ENCODE peak calls at places on chromosomes 6 and 20, in ten cellular contexts. B is breast epithelium, T is spleen, D is IMR-90, N is sigmoid colon, Q is esophagus muscularis mucosa, M is Peyer's patch, P is uterus, E is gastrocnemius medialis, W is body of pancreas. V is an unnamed sample. For H3K4me1, the result is how much of the 10 kb centered on the place peaks cover.

GRCh38 chr20:16475225-16475624 is 98.0 kb downstream of the KIF16B start:
- DNase-seq in B (no peak), T (no peak), D (peak), N (no peak), Q (no peak), M (no peak), P (no peak), E (peak), W (peak), V (no peak)

GRCh38 chr6:17962436-17963031 is 24.9 kb downstream of the KIF13A start:
- DNase-seq in B (peak), T (no peak), D (peak), N (peak), Q (no peak), M (no peak), P (peak), E (peak), W (peak), V (peak)

GRCh38 chr20:1934578-1935573 is 39.7 kb downstream of the SIRPA start:
- DNase-seq in B (no peak), T (no peak), D (peak), N (peak), Q (peak), M (no peak), P (peak), E (peak), W (peak), V (peak)

GRCh38 chr20:31706607-31707257 is 15.9 kb downstream of the BCL2L1 start:
- DNase-seq in B (no peak), T (no peak), D (no peak), N (no peak), Q (no peak), M (no peak), P (no peak), E (peak), W (no peak), V (no peak)

GRCh38 chr6:126302191-126302590 is 37.7 kb upstream of the CENPW start:
- DNase-seq in B (no peak), T (no peak), D (no peak), N (no peak), Q (no peak), M (no peak), P (no peak), E (no peak), W (no peak), V (no peak)

GRCh38 chr20:15834857-15835256 is 738.4 kb downstream of the KIF16B start:
- DNase-seq in B (no peak), T (no peak), D (no peak), N (no peak), Q (no peak), M (no peak), P (no peak), E (no peak), W (no peak), V (no peak)

GRCh38 chr6:147604373-147604772 is 95.9 kb downstream of the SAMD5 start:
- DNase-seq in B (peak), T (no peak), D (no peak), N (no peak), Q (no peak), M (no peak), P (no peak), E (no peak), W (no peak), V (no peak)

GRCh38 chr6:162336359-162336758 is 391.2 kb downstream of the PRKN start:
- DNase-seq in B (no peak), T (no peak), D (no peak), N (no peak), Q (no peak), M (no peak), P (no peak), E (no peak), W (no peak), V (no peak)

GRCh38 chr6:100001915-100002388 is 7.9 kb upstream of the MCHR2 start:
- DNase-seq in B (no peak), T (no peak), D (peak), N (no peak), Q (no peak), M (no peak), P (peak), E (peak), W (peak), V (peak)

GRCh38 chr6:2914318-2914660 is 11.2 kb upstream of the SERPINB9 start:
- DNase-seq in B (no peak), T (no peak), D (no peak), N (no peak), Q (no peak), M (peak), P (no peak), E (no peak), W (no peak), V (no peak)

GRCh38 chr6:161009991-161010390 is 18.4 kb downstream of the MAP3K4 start:
- DNase-seq in B (no peak), T (no peak), D (no peak), N (no peak), Q (no peak), M (no peak), P (no peak), E (no peak), W (no peak), V (no peak)

GRCh38 chr6:28239636-28240035 is 12.4 kb downstream of the ZKSCAN4 start:
- DNase-seq in B (no peak), T (no peak), D (no peak), N (no peak), Q (no peak), M (no peak), P (no peak), E (no peak), W (no peak), V (no peak)

GRCh38 chr6:72287801-72288200 is 334.1 kb upstream of the KCNQ5 start:
- DNase-seq in B (no peak), T (no peak), D (peak), N (no peak), Q (no peak), M (no peak), P (no peak), E (no peak), W (no peak), V (no peak)

GRCh38 chr6:136517002-136517401 is 33.2 kb downstream of the MAP7 start:
- DNase-seq in B (no peak), T (no peak), D (no peak), N (no peak), Q (no peak), M (no peak), P (no peak), E (no peak), W (no peak), V (no peak)

GRCh38 chr20:59005523-59006166 is 1.4 kb downstream of the CTSZ start:
- DNase-seq in B (no peak), T (no peak), D (no peak), N (peak), Q (no peak), M (no peak), P (no peak), E (no peak), W (no peak), V (no peak)

GRCh38 chr20:36574278-36575065 is 1.1 kb downstream of the TGIF2 start:
- DNase-seq in B (peak), T (peak), D (peak), N (peak), Q (no peak), M (peak), P (peak), E (no peak), W (peak), V (peak)

GRCh38 chr6:3273707-3274521 is 15.2 kb downstream of the PSMG4 start:
- DNase-seq in B (no peak), T (peak), D (no peak), N (no peak), Q (no peak), M (no peak), P (no peak), E (no peak), W (no peak), V (no peak)

GRCh38 chr6:30942338-30943060 is 1.7 kb downstream of the MUCL3 start:
- DNase-seq in B (peak), T (no peak), D (peak), N (peak), Q (no peak), M (peak), P (peak), E (peak), W (peak), V (peak)

GRCh38 chr20:44601801-44602204 is 19.4 kb downstream of the PKIG start:
- DNase-seq in B (peak), T (no peak), D (peak), N (peak), Q (no peak), M (no peak), P (peak), E (peak), W (peak), V (peak)

GRCh38 chr6:85795966-85796365 is 153.3 kb upstream of the SYNCRIP start:
- DNase-seq in B (no peak), T (no peak), D (no peak), N (no peak), Q (no peak), M (no peak), P (no peak), E (no peak), W (no peak), V (no peak)

GRCh38 chr20:58416832-58417231 is 27.8 kb downstream of the VAPB start:
- DNase-seq in B (no peak), T (no peak), D (no peak), N (no peak), Q (no peak), M (no peak), P (no peak), E (no peak), W (no peak), V (no peak)

GRCh38 chr6:167956983-167957492 is 40.4 kb upstream of the KIF25 start:
- DNase-seq in B (no peak), T (no peak), D (peak), N (no peak), Q (no peak), M (no peak), P (no peak), E (no peak), W (no peak), V (no peak)

GRCh38 chr6:3871511-3871910 is 22.3 kb downstream of the FAM50B start:
- DNase-seq in B (no peak), T (no peak), D (no peak), N (no peak), Q (no peak), M (no peak), P (no peak), E (no peak), W (no peak), V (no peak)

GRCh38 chr6:71887006-71887743 is 825 bp downstream of the RIMS1 start:
- DNase-seq in B (no peak), T (peak), D (no peak), N (peak), Q (no peak), M (no peak), P (no peak), E (no peak), W (no peak), V (peak)

GRCh38 chr6:142605922-142606321 is 304.1 kb downstream of the ADGRG6 start:
- DNase-seq in B (no peak), T (no peak), D (peak), N (no peak), Q (no peak), M (no peak), P (no peak), E (no peak), W (no peak), V (no peak)

GRCh38 chr20:62337558-62338293 is 29.4 kb downstream of the LAMA5 start:
- DNase-seq in B (no peak), T (peak), D (no peak), N (no peak), Q (no peak), M (peak), P (no peak), E (no peak), W (no peak), V (no peak)

GRCh38 chr6:30821862-30822784 is 62.2 kb upstream of the DDR1 start:
- DNase-seq in B (no peak), T (no peak), D (no peak), N (no peak), Q (no peak), M (no peak), P (no peak), E (no peak), W (peak), V (no peak)

GRCh38 chr6:71545905-71546304 is 257.3 kb downstream of the OGFRL1 start:
- DNase-seq in B (no peak), T (no peak), D (no peak), N (no peak), Q (no peak), M (no peak), P (no peak), E (no peak), W (no peak), V (no peak)

GRCh38 chr6:132133734-132134490 is 182.7 kb upstream of the CCN2 start:
- DNase-seq in B (no peak), T (no peak), D (peak), N (peak), Q (no peak), M (peak), P (no peak), E (peak), W (peak), V (no peak)

GRCh38 chr20:58251979-58252591 is 23.6 kb upstream of the ANKRD60 start:
- DNase-seq in B (no peak), T (no peak), D (peak), N (no peak), Q (no peak), M (no peak), P (no peak), E (no peak), W (no peak), V (no peak)

GRCh38 chr6:157121897-157122296 is 201.4 kb downstream of the TMEM242 start:
- DNase-seq in B (no peak), T (no peak), D (no peak), N (no peak), Q (no peak), M (no peak), P (no peak), E (no peak), W (no peak), V (no peak)

GRCh38 chr20:32168184-32168910 is 39.2 kb downstream of the PLAGL2 start:
- DNase-seq in B (no peak), T (peak), D (peak), N (peak), Q (no peak), M (no peak), P (no peak), E (no peak), W (no peak), V (no peak)

GRCh38 chr6:56752009-56752408 is 109.3 kb upstream of the DST start:
- DNase-seq in B (no peak), T (no peak), D (peak), N (no peak), Q (no peak), M (no peak), P (no peak), E (no peak), W (no peak), V (no peak)

DNA sequence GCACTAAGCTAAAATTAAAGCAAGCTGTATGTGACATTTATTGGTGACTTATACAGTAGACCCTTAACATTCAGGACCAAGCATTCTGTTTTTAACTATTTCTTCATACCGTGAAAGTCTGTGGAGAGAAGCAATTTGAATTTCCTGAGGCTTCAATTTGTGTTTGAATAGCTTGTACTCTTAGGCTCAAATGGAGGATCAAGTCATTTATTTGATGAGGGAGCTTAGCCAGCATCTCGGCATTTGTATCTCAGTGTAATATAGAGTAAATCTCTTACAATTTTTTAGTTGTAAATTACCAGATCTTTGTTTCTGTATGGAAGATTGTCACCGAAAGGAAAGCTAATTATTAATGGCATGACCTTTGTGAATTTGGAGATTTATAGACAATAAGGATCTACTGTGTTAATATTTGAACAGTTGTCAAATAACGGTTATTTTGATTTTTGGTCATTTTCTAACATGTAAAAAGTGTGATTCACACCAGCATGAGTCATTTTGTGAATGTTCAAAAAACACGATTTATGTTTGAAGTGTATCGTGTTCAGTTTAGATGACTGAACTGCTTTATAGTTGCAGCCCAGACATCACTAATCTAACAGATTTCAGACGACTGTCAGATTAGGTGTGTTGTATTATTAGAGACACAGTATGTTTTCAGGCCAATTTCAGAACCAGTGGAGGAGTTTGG is 332.8 kb downstream of the CDKAL1 start:
- DNase-seq in B (no peak), T (no peak), D (peak), N (no peak), Q (no peak), M (no peak), P (no peak), E (no peak), W (no peak), V (no peak)
- H3K27ac ChIP-seq in B (no peak), T (no peak), D (no peak), N (no peak), Q (no peak), M (no peak), P (no peak), E (no peak), W (no peak), V (no peak)

DNA sequence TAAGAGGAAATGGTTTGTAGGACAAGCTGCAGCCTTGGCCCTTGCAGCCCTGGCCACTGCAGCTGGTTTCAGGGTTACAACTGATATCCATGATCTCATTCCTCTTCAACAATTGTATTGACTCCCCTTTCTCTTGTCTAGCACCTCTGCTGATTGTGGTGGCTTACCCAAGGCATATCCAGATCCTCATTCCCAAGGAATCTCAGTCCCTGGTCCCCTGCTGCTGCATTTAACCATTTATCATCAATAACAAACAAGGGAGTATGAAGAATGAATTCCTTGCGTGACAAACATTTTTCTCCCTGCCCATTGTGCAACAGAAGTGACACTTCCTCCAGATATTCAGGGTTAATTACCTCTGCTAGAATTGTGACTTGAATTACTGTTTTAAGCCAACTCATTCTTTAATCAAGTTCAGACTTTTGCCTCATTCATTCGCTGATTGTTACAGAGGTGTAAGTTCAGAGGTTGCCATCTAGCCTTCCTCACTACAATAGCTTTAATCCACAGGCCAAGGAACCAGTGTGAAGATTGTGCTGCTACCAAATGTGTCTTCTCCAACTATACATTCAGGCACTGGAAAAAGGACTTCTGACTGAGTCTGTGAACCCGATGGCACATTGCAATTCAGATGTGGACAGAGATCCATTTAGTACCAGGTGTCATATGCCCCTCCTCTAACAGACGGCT is 111.1 kb upstream of the ADGRF1 start:
- DNase-seq in B (no peak), T (no peak), D (peak), N (no peak), Q (peak), M (no peak), P (no peak), E (no peak), W (no peak), V (no peak)
- H3K4me1 ChIP-seq in B (under half), T (under half), D (under half), N (under half), Q (under half), M (under half), P (under half), E (under half), W (under half), V (under half)

GRCh38 chr6:105401247-105402089 is 1.4 kb downstream of the PREP start:
- DNase-seq in B (no peak), T (no peak), D (peak), N (no peak), Q (no peak), M (no peak), P (no peak), E (no peak), W (no peak), V (no peak)

GRCh38 chr6:105398859-105399258 is 4.0 kb downstream of the PREP start:
- DNase-seq in B (no peak), T (no peak), D (no peak), N (no peak), Q (no peak), M (no peak), P (no peak), E (no peak), W (no peak), V (no peak)

GRCh38 chr6:105402981-105403935 is at the start of gene PREP:
- DNase-seq in B (peak), T (peak), D (peak), N (peak), Q (no peak), M (peak), P (peak), E (peak), W (peak), V (peak)

GRCh38 chr6:105400501-105400900 is 2.4 kb downstream of the PREP start:
- DNase-seq in B (no peak), T (no peak), D (no peak), N (no peak), Q (no peak), M (no peak), P (no peak), E (no peak), W (no peak), V (no peak)

GRCh38 chr6:105402090-105402980 is 547 bp downstream of the PREP start:
- DNase-seq in B (peak), T (no peak), D (peak), N (peak), Q (peak), M (no peak), P (no peak), E (peak), W (peak), V (no peak)
- TF ChIP-seq POLR2A in B (no peak), T (no peak), D (no peak), N (no peak), Q (no peak), M (no peak), P (no peak), E (no peak), W (no peak), V (no peak)

GRCh38 chr6:8578006-8578405 is 142.7 kb upstream of the SLC35B3 start:
- DNase-seq in B (no peak), T (no peak), D (no peak), N (no peak), Q (no peak), M (no peak), P (no peak), E (no peak), W (no peak), V (no peak)
- H3K27ac ChIP-seq in B (no peak), T (no peak), D (no peak), N (no peak), Q (no peak), M (no peak), P (no peak), E (no peak), W (no peak), V (no peak)

GRCh38 chr6:12339022-12339421 is 48.9 kb downstream of the EDN1 start:
- DNase-seq in B (no peak), T (no peak), D (no peak), N (no peak), Q (no peak), M (no peak), P (no peak), E (no peak), W (no peak), V (no peak)

GRCh38 chr6:12335131-12335527 is 45.0 kb downstream of the EDN1 start:
- DNase-seq in B (no peak), T (no peak), D (no peak), N (no peak), Q (no peak), M (no peak), P (no peak), E (no peak), W (no peak), V (no peak)

GRCh38 chr6:12336121-12336971 is 46.2 kb downstream of the EDN1 start:
- DNase-seq in B (no peak), T (no peak), D (no peak), N (no peak), Q (no peak), M (no peak), P (no peak), E (no peak), W (no peak), V (no peak)

GRCh38 chr6:12334524-12335130 is 44.5 kb downstream of the EDN1 start:
- DNase-seq in B (no peak), T (no peak), D (no peak), N (no peak), Q (no peak), M (no peak), P (no peak), E (no peak), W (no peak), V (no peak)

GRCh38 chr6:12335717-12336116 is 45.6 kb downstream of the EDN1 start:
- DNase-seq in B (no peak), T (no peak), D (no peak), N (no peak), Q (no peak), M (no peak), P (no peak), E (no peak), W (no peak), V (no peak)
- H3K4me1 ChIP-seq in B (under half), T (under half), D (under half), N (under half), Q (under half), M (under half), P (under half), E (under half), W (half or more), V (under half)